ENCODE peak calls at places on chromosome 17, in four cellular contexts. D, E, C and U are unnamed samples. For H3K4me1, the result is how much of the 10 kb centered on the place peaks cover.

GRCh38 chr17:45432405-45433113 is at the start of gene ARHGAP27:
- DNase-seq in D (no peak), E (peak), C (peak), U (no peak)

GRCh38 chr17:2190014-2190413 is 113.6 kb downstream of the SMG6 start:
- DNase-seq in D (no peak), E (no peak), C (no peak), U (no peak)

GRCh38 chr17:35243459-35244204 is 760 bp downstream of the SLFN5 start:
- DNase-seq in D (peak), E (peak), C (peak), U (peak)

GRCh38 chr17:17765359-17765758 is 71.4 kb downstream of the SREBF1 start:
- DNase-seq in D (no peak), E (no peak), C (no peak), U (no peak)

GRCh38 chr17:74623693-74624093 is at the start of gene CD300E:
- DNase-seq in D (no peak), E (no peak), C (no peak), U (no peak)

GRCh38 chr17:43211480-43212402 is at the start of gene TMEM106A:
- DNase-seq in D (peak), E (peak), C (peak), U (peak)

GRCh38 chr17:8837438-8838075 is 29.9 kb downstream of the PIK3R6 start:
- DNase-seq in D (peak), E (no peak), C (peak), U (no peak)

GRCh38 chr17:4738136-4739121 is 1.2 kb upstream of the ZMYND15 start:
- DNase-seq in D (no peak), E (peak), C (peak), U (no peak)

GRCh38 chr17:58311429-58311894 is 17.1 kb downstream of the TSPOAP1 start:
- DNase-seq in D (peak), E (peak), C (no peak), U (no peak)

GRCh38 chr17:54013117-54013516 is 190.4 kb downstream of the KIF2B start:
- DNase-seq in D (no peak), E (no peak), C (no peak), U (no peak)

DNA sequence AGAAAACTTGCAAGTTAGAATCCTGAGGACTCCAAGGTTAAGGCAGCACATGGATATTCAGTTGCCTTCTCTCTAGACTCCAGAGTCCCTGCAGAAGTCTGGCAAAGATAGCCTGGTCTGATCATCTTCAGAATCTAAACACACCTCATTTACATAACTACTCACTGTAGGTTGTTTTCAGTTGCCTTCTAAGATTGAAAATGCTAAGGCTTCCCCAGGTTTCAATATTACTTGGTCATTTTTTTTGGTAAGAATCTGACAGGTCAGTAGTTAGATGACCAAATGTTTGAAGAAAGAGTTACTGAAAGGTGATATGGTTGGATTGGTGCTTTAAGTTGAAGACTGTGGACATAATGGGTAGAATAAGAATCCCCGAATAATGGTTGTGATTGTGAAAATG is 205.4 kb upstream of the KCNJ16 start:
- DNase-seq in D (no peak), E (no peak), C (no peak), U (no peak)
- H3K27ac ChIP-seq in D (no peak), E (no peak), C (no peak), U (no peak)

DNA sequence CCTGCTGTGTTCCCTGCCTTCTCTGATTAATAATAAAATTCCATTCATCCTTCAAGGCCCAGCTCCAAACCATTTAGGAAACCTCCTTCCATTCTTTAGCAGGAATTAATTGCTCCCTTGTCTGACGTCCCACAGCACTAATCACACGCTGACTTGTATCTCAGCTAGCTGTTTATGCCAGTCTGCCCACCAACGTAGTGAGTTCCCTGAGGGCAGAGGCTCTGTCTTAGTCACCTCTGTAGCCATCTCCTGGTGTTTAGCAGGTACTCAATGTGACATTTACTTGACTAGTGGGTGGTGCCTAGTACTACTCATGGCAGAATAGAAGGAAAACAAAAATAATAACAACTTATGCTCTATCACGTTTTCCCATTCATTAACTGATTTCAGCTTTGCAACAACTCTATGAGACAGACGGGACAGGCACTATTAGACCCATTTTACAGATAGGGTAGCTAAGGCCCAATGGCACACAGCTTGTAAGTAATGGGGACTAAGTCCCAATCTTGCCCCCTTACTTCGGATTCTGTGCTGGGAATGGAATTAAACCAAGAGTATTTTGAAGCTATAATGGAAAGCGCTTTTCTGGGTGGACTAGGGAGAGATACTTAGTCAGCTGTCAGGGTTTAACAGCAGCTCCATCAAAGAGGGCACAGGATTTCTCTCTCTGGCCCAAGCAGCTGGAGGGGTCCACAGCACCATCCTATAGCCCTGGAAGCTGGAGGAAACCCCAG is 931 bp upstream of the WIPF2 start:
- DNase-seq in D (no peak), E (no peak), C (no peak), U (no peak)
- H3K4me3 ChIP-seq in D (peak), E (peak), C (peak), U (peak)

DNA sequence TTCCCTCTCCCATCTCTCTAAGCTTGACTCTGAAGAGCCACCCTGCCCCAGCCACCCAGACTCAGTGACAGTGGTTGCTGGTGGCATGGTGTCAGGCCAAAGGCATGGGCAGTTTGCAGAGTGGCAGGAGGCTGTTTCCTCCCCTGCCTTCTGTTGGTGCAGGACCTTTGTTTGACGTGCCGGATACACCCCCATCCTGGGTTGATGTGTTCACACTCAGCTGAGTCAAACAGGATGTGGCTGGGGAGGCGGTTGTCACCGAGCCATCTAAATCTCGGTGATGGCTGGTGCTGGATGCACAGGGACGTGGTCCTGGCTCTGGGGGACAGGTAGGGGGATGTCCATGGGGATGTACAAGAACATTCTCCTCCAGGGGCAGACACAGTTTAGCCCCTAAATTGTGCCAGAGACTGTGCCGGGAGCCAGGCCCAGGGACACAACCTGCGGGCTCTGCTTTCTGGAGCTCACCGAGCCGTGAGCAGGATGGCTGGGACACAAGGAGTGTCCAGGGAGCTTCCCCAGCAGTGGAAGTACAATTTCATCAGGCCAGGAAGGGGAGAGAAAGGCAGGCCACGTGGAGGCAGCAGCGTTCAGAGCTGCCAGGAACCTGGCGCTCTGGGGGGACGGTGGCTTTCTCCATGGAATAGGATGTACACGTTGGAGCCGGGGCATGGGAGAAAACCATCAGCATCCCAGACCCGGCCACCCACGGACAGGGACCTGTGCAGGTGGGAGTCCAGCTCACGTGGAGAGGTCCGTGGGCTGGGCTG is 264.2 kb downstream of the SEC14L1 start:
- DNase-seq in D (peak), E (no peak), C (no peak), U (no peak)
- H3K4me1 ChIP-seq in D (half or more), E (under half), C (under half), U (half or more)

GRCh38 chr17:76791053-76791980 is 53.4 kb downstream of the MFSD11 start:
- DNase-seq in D (no peak), E (no peak), C (no peak), U (no peak)
- H3K27ac ChIP-seq in D (peak), E (no peak), C (no peak), U (no peak)

DNA sequence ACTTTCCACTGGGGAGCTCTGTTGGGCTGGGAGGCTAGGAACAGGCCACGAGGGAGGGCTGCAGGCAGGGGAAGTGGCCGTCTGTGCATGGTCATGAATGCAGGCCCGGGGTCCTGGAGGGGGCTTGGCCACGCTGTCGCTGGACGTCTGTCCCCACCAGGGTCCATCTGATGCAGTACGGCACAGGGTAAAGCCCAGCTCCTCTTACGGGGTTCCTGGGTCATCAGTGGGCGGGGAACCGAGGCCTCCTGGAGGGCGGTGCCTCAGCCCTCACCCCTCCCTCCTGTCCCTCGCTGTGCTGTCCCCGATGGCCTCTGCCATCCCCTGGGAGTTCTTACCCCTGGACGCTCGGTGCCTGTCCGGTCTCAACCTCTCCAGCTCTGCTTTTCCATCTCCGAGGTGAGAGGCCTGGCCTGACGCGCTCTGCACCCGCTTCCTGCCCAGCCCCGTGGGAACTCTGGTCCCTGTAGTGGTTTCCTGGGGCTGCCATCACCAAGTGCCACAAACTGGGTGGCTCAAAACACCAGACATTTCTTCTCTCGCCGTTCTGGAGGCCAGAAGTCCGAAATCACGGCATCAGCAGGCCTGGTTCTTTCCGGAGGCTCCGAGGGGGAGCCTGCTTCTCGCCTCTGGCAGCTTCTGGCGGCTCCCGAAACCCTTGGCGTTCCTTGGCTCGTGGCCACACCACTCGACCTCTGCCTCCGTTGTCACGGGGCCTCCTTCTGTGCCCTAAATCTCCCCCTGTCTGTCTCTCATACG is 182.8 kb downstream of the SEC14L1 start:
- DNase-seq in D (no peak), E (peak), C (peak), U (no peak)
- H3K4me3 ChIP-seq in D (peak), E (peak), C (no peak), U (peak)

DNA sequence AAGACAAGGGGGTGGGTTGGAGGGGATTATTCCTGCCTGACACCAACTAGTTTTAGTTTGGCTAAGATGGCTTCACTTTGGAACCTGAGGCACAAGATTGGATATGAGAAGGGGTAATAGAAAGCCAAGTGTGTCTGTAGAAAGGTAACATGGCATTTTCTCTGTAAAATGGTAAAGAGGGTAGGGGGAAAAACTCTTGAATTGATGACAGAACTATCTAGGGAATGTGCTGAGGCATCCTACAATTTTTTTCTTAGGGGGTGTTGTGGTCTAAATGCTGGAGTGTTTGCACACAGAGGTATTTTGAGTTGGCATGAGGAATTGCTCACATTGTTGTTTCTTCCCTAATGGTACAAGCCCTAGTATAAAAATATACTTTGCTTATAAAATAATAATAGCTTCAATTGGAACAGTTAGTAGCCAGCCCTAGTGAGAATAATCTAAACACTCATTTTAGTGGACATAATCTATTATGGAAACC is 25.8 kb downstream of the YPEL2 start:
- DNase-seq in D (no peak), E (no peak), C (no peak), U (no peak)
- H3K4me1 ChIP-seq in D (half or more), E (under half), C (under half), U (half or more)

GRCh38 chr17:57270801-57271245 is 14.5 kb downstream of the MSI2 start:
- DNase-seq in D (no peak), E (no peak), C (peak), U (no peak)
- H3K27ac ChIP-seq in D (no peak), E (no peak), C (peak), U (no peak)

GRCh38 chr17:82334204-82334621 is 647 bp upstream of the SECTM1 start:
- DNase-seq in D (no peak), E (peak), C (no peak), U (no peak)
- H3K4me3 ChIP-seq in D (peak), E (peak), C (no peak), U (peak)